ENCODE peak calls at places on chromosomes 3 and 15, in eight cellular contexts. One of them, this sample, is unnamed.
A peak's percentile ranks its signal among the peaks of the same experiment; 100 is the strongest.

GRCh38 chr3:71048948-71049347 is 534.6 kb downstream of the FOXP1 start:
- DNase-seq in PC-9: no peak
- DNase-seq in cardiac fibroblast: no peak
- DNase-seq in body of pancreas: no peak
- DNase-seq in tibial nerve: no peak
- DNase-seq in fibroblast of pulmonary artery: peak; percentile 54
- DNase-seq in CD4-positive, CD25-positive, alpha-beta regulatory T cell: no peak
- DNase-seq in small intestine: peak; percentile 50
- DNase-seq in this sample: peak; percentile 39

GRCh38 chr3:115814778-115815380 is 191.6 kb downstream of the GAP43 start:
- DNase-seq in PC-9: no peak
- DNase-seq in cardiac fibroblast: peak; percentile 79
- DNase-seq in body of pancreas: peak; percentile 72
- DNase-seq in tibial nerve: peak; percentile 67
- DNase-seq in fibroblast of pulmonary artery: peak; percentile 83
- DNase-seq in CD4-positive, CD25-positive, alpha-beta regulatory T cell: peak; percentile 45
- DNase-seq in small intestine: peak; percentile 72
- DNase-seq in this sample: peak; percentile 85

GRCh38 chr3:4447600-4448561 is 19.2 kb downstream of the SUMF1 start:
- DNase-seq in PC-9: no peak
- DNase-seq in cardiac fibroblast: no peak
- DNase-seq in body of pancreas: no peak
- DNase-seq in tibial nerve: no peak
- DNase-seq in fibroblast of pulmonary artery: no peak
- DNase-seq in CD4-positive, CD25-positive, alpha-beta regulatory T cell: no peak
- DNase-seq in small intestine: no peak
- DNase-seq in this sample: no peak

GRCh38 chr3:142501004-142501926 is 53.4 kb upstream of the XRN1 start:
- DNase-seq in PC-9: peak; percentile 88
- DNase-seq in cardiac fibroblast: peak; percentile 54
- DNase-seq in body of pancreas: no peak
- DNase-seq in tibial nerve: no peak
- DNase-seq in fibroblast of pulmonary artery: peak; percentile 59
- DNase-seq in CD4-positive, CD25-positive, alpha-beta regulatory T cell: no peak
- DNase-seq in small intestine: no peak
- DNase-seq in this sample: peak; percentile 71

GRCh38 chr3:113745273-113746068 is 578 bp downstream of the NAA50 start:
- DNase-seq in PC-9: peak; percentile 86
- DNase-seq in cardiac fibroblast: peak; percentile 92
- DNase-seq in body of pancreas: peak; percentile 89
- DNase-seq in tibial nerve: peak; percentile 26
- DNase-seq in fibroblast of pulmonary artery: peak; percentile 91
- DNase-seq in CD4-positive, CD25-positive, alpha-beta regulatory T cell: peak; percentile 77
- DNase-seq in small intestine: peak; percentile 89
- DNase-seq in this sample: peak; percentile 93

GRCh38 chr15:89322822-89323221 is 11.8 kb downstream of the POLG start:
- DNase-seq in PC-9: no peak
- DNase-seq in cardiac fibroblast: no peak
- DNase-seq in body of pancreas: no peak
- DNase-seq in tibial nerve: no peak
- DNase-seq in fibroblast of pulmonary artery: no peak
- DNase-seq in CD4-positive, CD25-positive, alpha-beta regulatory T cell: no peak
- DNase-seq in small intestine: no peak
- DNase-seq in this sample: no peak

GRCh38 chr3:83500422-83500821 is 1458.4 kb upstream of the CADM2 start:
- DNase-seq in PC-9: peak; percentile 41
- DNase-seq in cardiac fibroblast: no peak
- DNase-seq in body of pancreas: peak; percentile 5
- DNase-seq in tibial nerve: no peak
- DNase-seq in fibroblast of pulmonary artery: no peak
- DNase-seq in CD4-positive, CD25-positive, alpha-beta regulatory T cell: no peak
- DNase-seq in small intestine: no peak
- DNase-seq in this sample: no peak

GRCh38 chr15:31327674-31328424 is 1.2 kb downstream of the KLF13 start:
- DNase-seq in PC-9: no peak
- DNase-seq in cardiac fibroblast: peak; percentile 63
- DNase-seq in body of pancreas: peak; percentile 79
- DNase-seq in tibial nerve: no peak
- DNase-seq in fibroblast of pulmonary artery: peak; percentile 43
- DNase-seq in CD4-positive, CD25-positive, alpha-beta regulatory T cell: peak; percentile 81
- DNase-seq in small intestine: peak; percentile 84
- DNase-seq in this sample: peak; percentile 39

GRCh38 chr15:71437919-71438318 is 322.6 kb downstream of the THSD4 start:
- DNase-seq in PC-9: peak; percentile 56
- DNase-seq in cardiac fibroblast: peak; percentile 19
- DNase-seq in body of pancreas: no peak
- DNase-seq in tibial nerve: no peak
- DNase-seq in fibroblast of pulmonary artery: no peak
- DNase-seq in CD4-positive, CD25-positive, alpha-beta regulatory T cell: no peak
- DNase-seq in small intestine: no peak
- DNase-seq in this sample: no peak

GRCh38 chr15:40429068-40429707 is 11.6 kb upstream of the BAHD1 start:
- DNase-seq in PC-9: no peak
- DNase-seq in cardiac fibroblast: no peak
- DNase-seq in body of pancreas: no peak
- DNase-seq in tibial nerve: no peak
- DNase-seq in fibroblast of pulmonary artery: no peak
- DNase-seq in CD4-positive, CD25-positive, alpha-beta regulatory T cell: no peak
- DNase-seq in small intestine: no peak
- DNase-seq in this sample: no peak
- H3K4me3 ChIP-seq in PC-9: no peak overlapping the region
- H3K4me3 ChIP-seq in cardiac fibroblast: no peak overlapping the region
- H3K4me3 ChIP-seq in body of pancreas: no peak overlapping the region
- H3K4me3 ChIP-seq in tibial nerve: no peak overlapping the region
- H3K4me3 ChIP-seq in fibroblast of pulmonary artery: no peak overlapping the region
- H3K4me3 ChIP-seq in CD4-positive, CD25-positive, alpha-beta regulatory T cell: no peak overlapping the region
- H3K4me3 ChIP-seq in small intestine: no peak overlapping the region
- H3K4me3 ChIP-seq in this sample: no peak overlapping the region

GRCh38 chr3:12891985-12892839 is 50.8 kb upstream of the RPL32 start:
- DNase-seq in PC-9: no peak
- DNase-seq in cardiac fibroblast: peak; percentile 73
- DNase-seq in body of pancreas: peak; percentile 55
- DNase-seq in tibial nerve: no peak
- DNase-seq in fibroblast of pulmonary artery: peak; percentile 76
- DNase-seq in CD4-positive, CD25-positive, alpha-beta regulatory T cell: no peak
- DNase-seq in small intestine: peak; percentile 65
- DNase-seq in this sample: peak; percentile 77

GRCh38 chr3:12890610-12891390 is 49.4 kb upstream of the RPL32 start:
- DNase-seq in PC-9: no peak
- DNase-seq in cardiac fibroblast: no peak
- DNase-seq in body of pancreas: no peak
- DNase-seq in tibial nerve: no peak
- DNase-seq in fibroblast of pulmonary artery: no peak
- DNase-seq in CD4-positive, CD25-positive, alpha-beta regulatory T cell: no peak
- DNase-seq in small intestine: peak; percentile 15
- DNase-seq in this sample: no peak

GRCh38 chr3:12893247-12893646 is 51.9 kb upstream of the RPL32 start:
- DNase-seq in PC-9: no peak
- DNase-seq in cardiac fibroblast: no peak
- DNase-seq in body of pancreas: no peak
- DNase-seq in tibial nerve: no peak
- DNase-seq in fibroblast of pulmonary artery: no peak
- DNase-seq in CD4-positive, CD25-positive, alpha-beta regulatory T cell: no peak
- DNase-seq in small intestine: no peak
- DNase-seq in this sample: no peak

GRCh38 chr3:12892840-12893189 is 51.5 kb upstream of the RPL32 start:
- DNase-seq in PC-9: no peak
- DNase-seq in cardiac fibroblast: no peak
- DNase-seq in body of pancreas: no peak
- DNase-seq in tibial nerve: no peak
- DNase-seq in fibroblast of pulmonary artery: no peak
- DNase-seq in CD4-positive, CD25-positive, alpha-beta regulatory T cell: no peak
- DNase-seq in small intestine: no peak
- DNase-seq in this sample: no peak

DNA sequence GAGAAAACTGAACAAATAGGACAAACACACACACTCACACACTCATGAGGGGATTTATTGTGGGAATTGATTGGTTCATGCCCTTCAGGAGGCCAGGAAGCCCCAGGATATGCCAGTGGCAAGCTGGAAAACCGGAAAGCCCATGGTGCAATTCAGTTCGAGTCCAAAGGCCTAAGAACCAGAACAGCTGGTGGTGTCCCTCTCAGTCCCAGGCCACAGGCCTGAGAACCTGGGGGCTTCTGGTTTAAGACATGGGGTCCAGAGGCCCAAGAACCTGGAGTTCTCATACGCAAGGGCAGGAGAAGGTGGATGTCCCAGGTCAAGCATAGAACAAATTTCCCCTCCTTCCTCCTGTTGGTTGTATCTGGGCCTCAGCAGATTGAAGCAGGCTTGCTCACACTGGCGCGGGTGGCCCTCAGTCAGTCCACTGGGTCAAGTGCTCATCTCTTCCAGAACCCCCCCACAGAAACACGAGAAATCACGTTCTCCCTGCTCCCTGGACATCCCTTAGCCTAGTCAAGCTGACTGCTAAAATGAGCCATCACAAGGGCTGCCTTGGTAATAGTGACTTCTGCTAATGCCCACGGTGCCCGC is 50.1 kb upstream of the RPL32 start:
- DNase-seq in PC-9: no peak
- DNase-seq in cardiac fibroblast: no peak
- DNase-seq in body of pancreas: no peak
- DNase-seq in tibial nerve: no peak
- DNase-seq in fibroblast of pulmonary artery: no peak
- DNase-seq in CD4-positive, CD25-positive, alpha-beta regulatory T cell: no peak
- DNase-seq in small intestine: no peak
- DNase-seq in this sample: no peak
- H3K4me3 ChIP-seq in PC-9: no peak overlapping the region
- H3K4me3 ChIP-seq in cardiac fibroblast: peak overlapping the region; percentile 16
- H3K4me3 ChIP-seq in body of pancreas: no peak overlapping the region
- H3K4me3 ChIP-seq in tibial nerve: no peak overlapping the region
- H3K4me3 ChIP-seq in fibroblast of pulmonary artery: no peak overlapping the region
- H3K4me3 ChIP-seq in CD4-positive, CD25-positive, alpha-beta regulatory T cell: peak overlapping the region; percentile 62
- H3K4me3 ChIP-seq in small intestine: no peak overlapping the region
- H3K4me3 ChIP-seq in this sample: peak overlapping the region; percentile 52

DNA sequence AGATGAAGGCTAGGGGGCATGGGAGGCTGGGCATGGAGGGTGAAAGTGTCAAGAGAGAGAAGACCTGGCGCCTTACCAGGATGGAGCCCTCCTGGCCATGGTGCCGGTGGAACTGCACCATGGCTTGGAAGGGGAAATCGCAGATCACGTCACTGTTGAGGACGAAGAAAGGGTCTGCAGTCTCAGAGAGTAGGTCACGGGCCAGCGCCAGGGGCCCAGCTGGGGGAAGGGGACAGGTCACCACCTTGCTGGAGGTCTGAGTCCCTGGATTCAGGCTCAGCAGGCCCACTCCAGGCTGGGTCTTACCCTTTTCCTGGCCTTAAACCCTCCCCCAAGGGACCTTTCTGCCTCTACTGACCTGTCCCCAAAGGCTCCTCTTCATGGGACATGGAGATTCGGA is 855 bp downstream of the GMPPB start:
- DNase-seq in PC-9: no peak
- DNase-seq in cardiac fibroblast: no peak
- DNase-seq in body of pancreas: no peak
- DNase-seq in tibial nerve: peak; percentile 10
- DNase-seq in fibroblast of pulmonary artery: no peak
- DNase-seq in CD4-positive, CD25-positive, alpha-beta regulatory T cell: no peak
- DNase-seq in small intestine: no peak
- DNase-seq in this sample: no peak
- H3K4me3 ChIP-seq in PC-9: peak overlapping the region; percentile 86
- H3K4me3 ChIP-seq in cardiac fibroblast: peak overlapping the region; percentile 99
- H3K4me3 ChIP-seq in body of pancreas: peak overlapping the region; percentile 80
- H3K4me3 ChIP-seq in tibial nerve: peak overlapping the region; percentile 95
- H3K4me3 ChIP-seq in fibroblast of pulmonary artery: peak overlapping the region; percentile 99
- H3K4me3 ChIP-seq in CD4-positive, CD25-positive, alpha-beta regulatory T cell: peak overlapping the region; percentile 74
- H3K4me3 ChIP-seq in small intestine: peak overlapping the region; percentile 86
- H3K4me3 ChIP-seq in this sample: peak overlapping the region; percentile 100

GRCh38 chr3:155496206-155496605 is 202.7 kb upstream of the STRIT1 start:
- DNase-seq in PC-9: no peak
- DNase-seq in cardiac fibroblast: no peak
- DNase-seq in body of pancreas: no peak
- DNase-seq in tibial nerve: no peak
- DNase-seq in fibroblast of pulmonary artery: no peak
- DNase-seq in CD4-positive, CD25-positive, alpha-beta regulatory T cell: no peak
- DNase-seq in small intestine: no peak
- DNase-seq in this sample: no peak

GRCh38 chr3:155494332-155494731 is 200.8 kb upstream of the STRIT1 start:
- DNase-seq in PC-9: no peak
- DNase-seq in cardiac fibroblast: no peak
- DNase-seq in body of pancreas: no peak
- DNase-seq in tibial nerve: no peak
- DNase-seq in fibroblast of pulmonary artery: no peak
- DNase-seq in CD4-positive, CD25-positive, alpha-beta regulatory T cell: no peak
- DNase-seq in small intestine: no peak
- DNase-seq in this sample: no peak

GRCh38 chr3:155497930-155498647 is 204.6 kb upstream of the STRIT1 start:
- DNase-seq in PC-9: peak; percentile 68
- DNase-seq in cardiac fibroblast: peak; percentile 1
- DNase-seq in body of pancreas: no peak
- DNase-seq in tibial nerve: no peak
- DNase-seq in fibroblast of pulmonary artery: peak; percentile 50
- DNase-seq in CD4-positive, CD25-positive, alpha-beta regulatory T cell: no peak
- DNase-seq in small intestine: no peak
- DNase-seq in this sample: peak; percentile 89

GRCh38 chr3:155492841-155493240 is 199.4 kb upstream of the STRIT1 start:
- DNase-seq in PC-9: no peak
- DNase-seq in cardiac fibroblast: no peak
- DNase-seq in body of pancreas: no peak
- DNase-seq in tibial nerve: no peak
- DNase-seq in fibroblast of pulmonary artery: no peak
- DNase-seq in CD4-positive, CD25-positive, alpha-beta regulatory T cell: no peak
- DNase-seq in small intestine: no peak
- DNase-seq in this sample: no peak

DNA sequence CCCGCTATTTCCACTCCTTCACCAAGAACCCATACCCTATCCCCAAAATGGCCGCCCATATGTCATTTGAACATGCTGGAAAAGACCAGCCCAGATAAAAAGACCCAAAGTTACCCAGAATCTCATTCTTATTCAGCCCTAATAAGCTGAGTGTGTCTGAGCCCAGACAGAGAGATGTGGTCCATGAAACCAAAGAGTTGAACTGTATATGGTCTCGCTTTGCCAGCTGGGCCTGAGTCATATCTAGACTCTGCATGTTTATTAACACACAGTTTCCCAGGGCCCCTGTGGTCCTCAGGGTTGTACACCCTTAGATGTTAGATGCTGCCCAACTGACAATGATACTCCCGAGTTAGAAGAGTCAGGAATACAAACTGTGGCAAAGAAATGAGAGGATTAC is 201.9 kb upstream of the STRIT1 start:
- DNase-seq in PC-9: no peak
- DNase-seq in cardiac fibroblast: no peak
- DNase-seq in body of pancreas: no peak
- DNase-seq in tibial nerve: no peak
- DNase-seq in fibroblast of pulmonary artery: no peak
- DNase-seq in CD4-positive, CD25-positive, alpha-beta regulatory T cell: no peak
- DNase-seq in small intestine: no peak
- DNase-seq in this sample: peak; percentile 10
- H3K4me3 ChIP-seq in PC-9: no peak overlapping the region
- H3K4me3 ChIP-seq in cardiac fibroblast: no peak overlapping the region
- H3K4me3 ChIP-seq in body of pancreas: no peak overlapping the region
- H3K4me3 ChIP-seq in tibial nerve: no peak overlapping the region
- H3K4me3 ChIP-seq in fibroblast of pulmonary artery: no peak overlapping the region
- H3K4me3 ChIP-seq in CD4-positive, CD25-positive, alpha-beta regulatory T cell: no peak overlapping the region
- H3K4me3 ChIP-seq in small intestine: no peak overlapping the region
- H3K4me3 ChIP-seq in this sample: no peak overlapping the region

This sample was measured in fibroblast of the aortic adventitia.